ENCODE peak calls at places on chromosomes 12 and 14, in six cellular contexts. D is prostate gland, K is AG10803, I is fibroblast of pulmonary artery, Q is cardiac muscle cell, Z is GM12865. X is an unnamed sample.

GRCh38 chr14:81727243-81727642 is 193.6 kb upstream of the SEL1L start:
- DNase-seq in D (no peak), K (no peak), I (no peak), Q (no peak), Z (no peak), X (peak; percentile 6)

GRCh38 chr12:46219147-46219891 is 49.5 kb downstream of the SLC38A1 start:
- DNase-seq in D (no peak), K (no peak), I (no peak), Q (no peak), Z (no peak), X (no peak)

GRCh38 chr12:82862876-82863649 is 176.4 kb downstream of the TMTC2 start:
- DNase-seq in D (no peak), K (no peak), I (no peak), Q (no peak), Z (no peak), X (peak; percentile 27)

GRCh38 chr12:124752437-124753229 is 111.0 kb downstream of the SCARB1 start:
- DNase-seq in D (no peak), K (peak; percentile 74), I (peak; percentile 66), Q (peak; percentile 61), Z (no peak), X (no peak)

GRCh38 chr14:96811265-96811664 is 14.1 kb downstream of the VRK1 start:
- DNase-seq in D (no peak), K (peak; percentile 64), I (peak; percentile 73), Q (peak; percentile 48), Z (no peak), X (no peak)

GRCh38 chr14:73324536-73324932 is 87.2 kb downstream of the PAPLN start:
- DNase-seq in D (no peak), K (no peak), I (no peak), Q (no peak), Z (no peak), X (no peak)

GRCh38 chr14:73173092-73173735 is 36.9 kb downstream of the PSEN1 start:
- DNase-seq in D (no peak), K (peak; percentile 61), I (peak; percentile 82), Q (peak; percentile 78), Z (peak; percentile 53), X (peak; percentile 41)

GRCh38 chr14:76919811-76920571 is 93.8 kb downstream of the LRRC74A start:
- DNase-seq in D (no peak), K (peak; percentile 87), I (peak; percentile 96), Q (peak; percentile 95), Z (no peak), X (no peak)

GRCh38 chr12:116996648-116997047 is 85.9 kb downstream of the FBXW8 start:
- DNase-seq in D (no peak), K (peak; percentile 8), I (peak; percentile 83), Q (peak; percentile 72), Z (no peak), X (no peak)

GRCh38 chr14:105841022-105842009 is 314.9 kb downstream of the TMEM121 start:
- DNase-seq in D (no peak), K (no peak), I (no peak), Q (no peak), Z (no peak), X (no peak)

GRCh38 chr12:6494351-6494743 is 445 bp downstream of the NCAPD2 start:
- DNase-seq in D (no peak), K (no peak), I (no peak), Q (no peak), Z (no peak), X (no peak)

GRCh38 chr12:47071241-47071852 is 8.1 kb upstream of the PCED1B start:
- DNase-seq in D (no peak), K (no peak), I (no peak), Q (peak; percentile 38), Z (no peak), X (no peak)

GRCh38 chr12:55499810-55500252 is 7.7 kb downstream of the OR6C68 start:
- DNase-seq in D (no peak), K (no peak), I (no peak), Q (no peak), Z (no peak), X (no peak)

GRCh38 chr14:88272390-88273019 is 50.6 kb downstream of the KCNK10 start:
- DNase-seq in D (no peak), K (no peak), I (no peak), Q (no peak), Z (no peak), X (no peak)

GRCh38 chr12:202081-202731 is 11.8 kb downstream of the SLC6A12 start:
- DNase-seq in D (peak; percentile 53), K (no peak), I (no peak), Q (no peak), Z (no peak), X (peak; percentile 52)

GRCh38 chr12:106051853-106052531 is 86.8 kb downstream of the NUAK1 start:
- DNase-seq in D (no peak), K (peak; percentile 45), I (no peak), Q (no peak), Z (no peak), X (no peak)

GRCh38 chr12:79983969-79984629 is 49.2 kb upstream of the PPP1R12A start:
- DNase-seq in D (no peak), K (peak; percentile 47), I (peak; percentile 45), Q (peak; percentile 33), Z (no peak), X (no peak)

GRCh38 chr12:131740626-131741025 is 29.7 kb downstream of the SFSWAP start:
- DNase-seq in D (no peak), K (no peak), I (no peak), Q (no peak), Z (no peak), X (no peak)

GRCh38 chr14:86057018-86057667 is 527.2 kb downstream of the FLRT2 start:
- DNase-seq in D (no peak), K (peak; percentile 23), I (peak; percentile 45), Q (peak; percentile 52), Z (peak; percentile 16), X (peak; percentile 23)

GRCh38 chr14:38137005-38137404 is 70.7 kb upstream of the SSTR1 start:
- DNase-seq in D (no peak), K (peak; percentile 50), I (peak; percentile 31), Q (peak; percentile 20), Z (no peak), X (no peak)

GRCh38 chr12:64600164-64600561 is 10.1 kb upstream of the RASSF3 start:
- DNase-seq in D (peak; percentile 62), K (no peak), I (no peak), Q (no peak), Z (no peak), X (peak; percentile 99)

GRCh38 chr12:131087991-131088700 is 134.4 kb downstream of the ADGRD1 start:
- DNase-seq in D (no peak), K (no peak), I (no peak), Q (no peak), Z (no peak), X (no peak)

GRCh38 chr14:44886860-44887595 is 74.7 kb downstream of the KLHL28 start:
- DNase-seq in D (no peak), K (no peak), I (no peak), Q (no peak), Z (no peak), X (no peak)

GRCh38 chr12:5568325-5568981 is 136.5 kb downstream of the NTF3 start:
- DNase-seq in D (no peak), K (no peak), I (no peak), Q (no peak), Z (no peak), X (no peak)

GRCh38 chr14:96130854-96131253 is 73.8 kb upstream of the BDKRB2 start:
- DNase-seq in D (no peak), K (peak; percentile 49), I (peak; percentile 21), Q (peak; percentile 71), Z (no peak), X (no peak)

GRCh38 chr12:12612403-12612802 is 727 bp downstream of the CREBL2 start:
- DNase-seq in D (no peak), K (peak; percentile 59), I (peak; percentile 88), Q (peak; percentile 87), Z (peak; percentile 56), X (no peak)

GRCh38 chr12:99810718-99811593 is 163.4 kb downstream of the GARIN6 start:
- DNase-seq in D (no peak), K (peak; percentile 29), I (peak; percentile 36), Q (peak; percentile 42), Z (peak; percentile 4), X (peak; percentile 84)

GRCh38 chr14:106562451-106562850 is 1036.1 kb downstream of the TMEM121 start:
- DNase-seq in D (no peak), K (no peak), I (no peak), Q (no peak), Z (no peak), X (no peak)

GRCh38 chr14:96104469-96105057 is 65.4 kb downstream of the C14orf132 start:
- DNase-seq in D (no peak), K (peak; percentile 99), I (peak; percentile 83), Q (peak; percentile 99), Z (peak; percentile 15), X (no peak)

GRCh38 chr12:19704966-19705365 is 265.7 kb downstream of the AEBP2 start:
- DNase-seq in D (no peak), K (peak; percentile 20), I (no peak), Q (no peak), Z (no peak), X (no peak)

GRCh38 chr12:59041241-59042121 is 121.2 kb upstream of the LRIG3 start:
- DNase-seq in D (peak; percentile 34), K (peak; percentile 94), I (peak; percentile 92), Q (peak; percentile 87), Z (no peak), X (no peak)

GRCh38 chr12:116773276-116773731 is 35.2 kb downstream of the RNFT2 start:
- DNase-seq in D (peak; percentile 5), K (peak; percentile 24), I (no peak), Q (no peak), Z (no peak), X (peak; percentile 89)

GRCh38 chr12:48810817-48811453 is 7.4 kb upstream of the CACNB3 start:
- DNase-seq in D (no peak), K (peak; percentile 80), I (peak; percentile 75), Q (peak; percentile 81), Z (no peak), X (no peak)

GRCh38 chr14:104224516-104225281 is 86.3 kb downstream of the KIF26A start:
- DNase-seq in D (no peak), K (no peak), I (no peak), Q (no peak), Z (peak; percentile 10), X (no peak)

GRCh38 chr12:79534029-79534867 is 156.5 kb downstream of the PAWR start:
- DNase-seq in D (no peak), K (peak; percentile 27), I (no peak), Q (peak; percentile 34), Z (no peak), X (no peak)

GRCh38 chr14:27372771-27373170 is 774.9 kb upstream of the NOVA1 start:
- DNase-seq in D (no peak), K (no peak), I (no peak), Q (no peak), Z (no peak), X (no peak)
- H3K4me3 ChIP-seq in D (no peak overlapping the region), K (no peak overlapping the region), I (no peak overlapping the region), Q (no peak overlapping the region), Z (no peak overlapping the region), X (no peak overlapping the region)

GRCh38 chr12:56677680-56678079 is 10.4 kb downstream of the PTGES3 start:
- DNase-seq in D (no peak), K (no peak), I (no peak), Q (no peak), Z (peak; percentile 64), X (no peak)
- TF ChIP-seq CTCF in D (no peak), K (no peak), I (no peak), Q (no peak), Z (no peak), X (no peak)

GRCh38 chr12:57456145-57456700 is 1.1 kb downstream of the INHBE start:
- DNase-seq in D (peak; percentile 25), K (peak; percentile 32), I (peak; percentile 47), Q (peak; percentile 54), Z (peak; percentile 76), X (no peak)
- H3K4me3 ChIP-seq in D (no peak overlapping the region), K (peak overlapping the region; percentile 42), I (no peak overlapping the region), Q (no peak overlapping the region), Z (no peak overlapping the region), X (no peak overlapping the region)

GRCh38 chr14:102626530-102626929 is 34.1 kb downstream of the RCOR1 start:
- DNase-seq in D (no peak), K (no peak), I (no peak), Q (no peak), Z (no peak), X (no peak)
- TF ChIP-seq CTCF in D (no peak), K (no peak), I (no peak), Q (no peak), Z (no peak), X (no peak)

X was measured in LNCaP clone FGC.